ENCODE peak calls at places on chromosomes 12 and 14, in nine cellular contexts. One of them, this sample, is unnamed.

GRCh38 chr12:110725267-110725666 is 17.4 kb downstream of the PPP1CC start:
- DNase-seq in NCI-H1436: no peak
- DNase-seq in A549: no peak
- DNase-seq in GOT3: no peak
- DNase-seq in caudate nucleus: no peak
- DNase-seq in progenitor cell of endocrine pancreas: no peak
- DNase-seq in K562: no peak
- DNase-seq in foreskin melanocyte: peak
- DNase-seq in hypothalamus: no peak
- DNase-seq in this sample: peak

GRCh38 chr12:13173537-13173936 is 23.0 kb upstream of the EMP1 start:
- DNase-seq in NCI-H1436: no peak
- DNase-seq in A549: no peak
- DNase-seq in hypothalamus: peak
- DNase-seq in K562: no peak
- DNase-seq in caudate nucleus: no peak
- DNase-seq in foreskin melanocyte: peak
- DNase-seq in progenitor cell of endocrine pancreas: no peak
- DNase-seq in GOT3: peak
- DNase-seq in this sample: peak

GRCh38 chr12:18414671-18415070 is 153.4 kb downstream of the PIK3C2G start:
- DNase-seq in GOT3: no peak
- DNase-seq in K562: no peak
- DNase-seq in A549: no peak
- DNase-seq in progenitor cell of endocrine pancreas: no peak
- DNase-seq in foreskin melanocyte: peak
- DNase-seq in hypothalamus: no peak
- DNase-seq in caudate nucleus: no peak
- DNase-seq in NCI-H1436: no peak
- DNase-seq in this sample: no peak

GRCh38 chr14:99136047-99136400 is 136.0 kb downstream of the BCL11B start:
- DNase-seq in K562: no peak
- DNase-seq in NCI-H1436: no peak
- DNase-seq in hypothalamus: no peak
- DNase-seq in foreskin melanocyte: no peak
- DNase-seq in caudate nucleus: no peak
- DNase-seq in GOT3: no peak
- DNase-seq in A549: no peak
- DNase-seq in progenitor cell of endocrine pancreas: no peak
- DNase-seq in this sample: no peak

GRCh38 chr12:23222801-23223200 is 597.8 kb downstream of the ETNK1 start:
- DNase-seq in progenitor cell of endocrine pancreas: no peak
- DNase-seq in GOT3: no peak
- DNase-seq in A549: no peak
- DNase-seq in foreskin melanocyte: peak
- DNase-seq in hypothalamus: no peak
- DNase-seq in caudate nucleus: no peak
- DNase-seq in NCI-H1436: no peak
- DNase-seq in K562: no peak
- DNase-seq in this sample: peak

GRCh38 chr12:96219700-96220206 is 25.6 kb downstream of the ELK3 start:
- DNase-seq in NCI-H1436: no peak
- DNase-seq in A549: peak
- DNase-seq in hypothalamus: no peak
- DNase-seq in caudate nucleus: no peak
- DNase-seq in progenitor cell of endocrine pancreas: no peak
- DNase-seq in GOT3: peak
- DNase-seq in K562: no peak
- DNase-seq in foreskin melanocyte: no peak
- DNase-seq in this sample: no peak

GRCh38 chr14:93115920-93116675 is at the start of gene ITPK1:
- DNase-seq in hypothalamus: no peak
- DNase-seq in caudate nucleus: no peak
- DNase-seq in K562: peak
- DNase-seq in progenitor cell of endocrine pancreas: peak
- DNase-seq in foreskin melanocyte: no peak
- DNase-seq in NCI-H1436: peak
- DNase-seq in A549: peak
- DNase-seq in GOT3: no peak
- DNase-seq in this sample: peak

GRCh38 chr14:31037709-31038221 is 11.6 kb upstream of the STRN3 start:
- DNase-seq in progenitor cell of endocrine pancreas: no peak
- DNase-seq in caudate nucleus: no peak
- DNase-seq in hypothalamus: no peak
- DNase-seq in K562: no peak
- DNase-seq in NCI-H1436: no peak
- DNase-seq in A549: no peak
- DNase-seq in GOT3: no peak
- DNase-seq in foreskin melanocyte: no peak
- DNase-seq in this sample: no peak

GRCh38 chr12:21773799-21774198 is 707 bp downstream of the KCNJ8 start:
- DNase-seq in K562: no peak
- DNase-seq in foreskin melanocyte: no peak
- DNase-seq in progenitor cell of endocrine pancreas: no peak
- DNase-seq in hypothalamus: no peak
- DNase-seq in NCI-H1436: no peak
- DNase-seq in GOT3: no peak
- DNase-seq in A549: no peak
- DNase-seq in caudate nucleus: no peak
- DNase-seq in this sample: no peak

GRCh38 chr12:47894068-47894467 is 10.7 kb downstream of the VDR start:
- DNase-seq in hypothalamus: no peak
- DNase-seq in A549: no peak
- DNase-seq in GOT3: no peak
- DNase-seq in caudate nucleus: no peak
- DNase-seq in progenitor cell of endocrine pancreas: no peak
- DNase-seq in K562: no peak
- DNase-seq in foreskin melanocyte: no peak
- DNase-seq in NCI-H1436: no peak
- DNase-seq in this sample: no peak

GRCh38 chr14:73634333-73634833 is 10.4 kb upstream of the DNAL1 start:
- DNase-seq in NCI-H1436: no peak
- DNase-seq in K562: no peak
- DNase-seq in foreskin melanocyte: no peak
- DNase-seq in hypothalamus: no peak
- DNase-seq in GOT3: no peak
- DNase-seq in A549: no peak
- DNase-seq in progenitor cell of endocrine pancreas: peak
- DNase-seq in caudate nucleus: no peak
- DNase-seq in this sample: no peak

GRCh38 chr14:92386165-92386564 is 63.2 kb downstream of the SLC24A4 start:
- DNase-seq in progenitor cell of endocrine pancreas: no peak
- DNase-seq in hypothalamus: no peak
- DNase-seq in caudate nucleus: no peak
- DNase-seq in GOT3: no peak
- DNase-seq in NCI-H1436: no peak
- DNase-seq in foreskin melanocyte: no peak
- DNase-seq in K562: no peak
- DNase-seq in A549: no peak
- DNase-seq in this sample: no peak

GRCh38 chr14:21505009-21505553 is 6.1 kb downstream of the METTL3 start:
- DNase-seq in NCI-H1436: no peak
- DNase-seq in hypothalamus: no peak
- DNase-seq in progenitor cell of endocrine pancreas: no peak
- DNase-seq in foreskin melanocyte: no peak
- DNase-seq in K562: no peak
- DNase-seq in A549: no peak
- DNase-seq in GOT3: no peak
- DNase-seq in caudate nucleus: no peak
- DNase-seq in this sample: no peak

GRCh38 chr12:108374596-108375320 is 35.6 kb upstream of the CMKLR1 start:
- DNase-seq in caudate nucleus: no peak
- DNase-seq in foreskin melanocyte: no peak
- DNase-seq in NCI-H1436: no peak
- DNase-seq in GOT3: no peak
- DNase-seq in K562: no peak
- DNase-seq in A549: no peak
- DNase-seq in progenitor cell of endocrine pancreas: no peak
- DNase-seq in hypothalamus: no peak
- DNase-seq in this sample: no peak

GRCh38 chr12:95943231-95943842 is at the start of gene AMDHD1:
- DNase-seq in caudate nucleus: peak
- DNase-seq in foreskin melanocyte: peak
- DNase-seq in GOT3: no peak
- DNase-seq in progenitor cell of endocrine pancreas: peak
- DNase-seq in NCI-H1436: peak
- DNase-seq in A549: peak
- DNase-seq in K562: no peak
- DNase-seq in hypothalamus: peak
- DNase-seq in this sample: peak

GRCh38 chr12:76921891-76922664 is 43.3 kb upstream of the CSRP2 start:
- DNase-seq in K562: no peak
- DNase-seq in progenitor cell of endocrine pancreas: no peak
- DNase-seq in GOT3: no peak
- DNase-seq in foreskin melanocyte: no peak
- DNase-seq in caudate nucleus: no peak
- DNase-seq in NCI-H1436: no peak
- DNase-seq in hypothalamus: no peak
- DNase-seq in A549: no peak
- DNase-seq in this sample: no peak

GRCh38 chr12:119940881-119941280 is 48.2 kb upstream of the BICDL1 start:
- DNase-seq in GOT3: no peak
- DNase-seq in A549: peak
- DNase-seq in progenitor cell of endocrine pancreas: no peak
- DNase-seq in K562: no peak
- DNase-seq in foreskin melanocyte: no peak
- DNase-seq in NCI-H1436: no peak
- DNase-seq in hypothalamus: no peak
- DNase-seq in caudate nucleus: no peak
- DNase-seq in this sample: no peak

GRCh38 chr12:58359084-58359483 is 417.7 kb downstream of the ATP23 start:
- DNase-seq in GOT3: no peak
- DNase-seq in caudate nucleus: no peak
- DNase-seq in hypothalamus: no peak
- DNase-seq in NCI-H1436: no peak
- DNase-seq in progenitor cell of endocrine pancreas: no peak
- DNase-seq in A549: no peak
- DNase-seq in K562: no peak
- DNase-seq in foreskin melanocyte: no peak
- DNase-seq in this sample: no peak

GRCh38 chr12:5244513-5244972 is 187.4 kb upstream of the NTF3 start:
- DNase-seq in K562: peak
- DNase-seq in NCI-H1436: no peak
- DNase-seq in hypothalamus: no peak
- DNase-seq in caudate nucleus: no peak
- DNase-seq in progenitor cell of endocrine pancreas: no peak
- DNase-seq in A549: no peak
- DNase-seq in foreskin melanocyte: no peak
- DNase-seq in GOT3: no peak
- DNase-seq in this sample: no peak

GRCh38 chr12:51238037-51238509 is 553 bp upstream of the DAZAP2 start:
- DNase-seq in GOT3: no peak
- DNase-seq in foreskin melanocyte: no peak
- DNase-seq in K562: no peak
- DNase-seq in progenitor cell of endocrine pancreas: no peak
- DNase-seq in A549: no peak
- DNase-seq in caudate nucleus: no peak
- DNase-seq in NCI-H1436: no peak
- DNase-seq in hypothalamus: no peak
- DNase-seq in this sample: no peak

GRCh38 chr12:47317182-47317915 is 237.6 kb upstream of the AMIGO2 start:
- DNase-seq in foreskin melanocyte: no peak
- DNase-seq in K562: no peak
- DNase-seq in GOT3: no peak
- DNase-seq in hypothalamus: no peak
- DNase-seq in A549: no peak
- DNase-seq in NCI-H1436: no peak
- DNase-seq in progenitor cell of endocrine pancreas: no peak
- DNase-seq in caudate nucleus: no peak
- DNase-seq in this sample: no peak

GRCh38 chr12:71636704-71637115 is 26.9 kb downstream of the ZFC3H1 start:
- DNase-seq in GOT3: no peak
- DNase-seq in hypothalamus: no peak
- DNase-seq in progenitor cell of endocrine pancreas: no peak
- DNase-seq in NCI-H1436: peak
- DNase-seq in A549: peak
- DNase-seq in K562: peak
- DNase-seq in foreskin melanocyte: peak
- DNase-seq in caudate nucleus: no peak
- DNase-seq in this sample: peak

GRCh38 chr12:131362290-131363211 is 348.3 kb upstream of the SFSWAP start:
- DNase-seq in foreskin melanocyte: no peak
- DNase-seq in NCI-H1436: no peak
- DNase-seq in K562: no peak
- DNase-seq in hypothalamus: no peak
- DNase-seq in progenitor cell of endocrine pancreas: no peak
- DNase-seq in GOT3: no peak
- DNase-seq in A549: no peak
- DNase-seq in caudate nucleus: no peak
- DNase-seq in this sample: no peak

This sample was measured in SK-MEL-5.